ENCODE peak calls at places on chromosomes 4 and X, in four cellular contexts. Z, R, S and U are unnamed samples.

GRCh38 chrX:79146552-79147390 is 2.3 kb downstream of the GPR174 start:
- DNase-seq in Z (no peak), R (no peak), S (no peak), U (no peak)

GRCh38 chr4:159871141-159871540 is 768.3 kb downstream of the RAPGEF2 start:
- DNase-seq in Z (no peak), R (no peak), S (no peak), U (no peak)

GRCh38 chrX:33128048-33128805 is 83.1 kb downstream of the DMD start:
- DNase-seq in Z (no peak), R (no peak), S (no peak), U (no peak)

GRCh38 chrX:4547218-4547836 is 833.9 kb upstream of the PRKX start:
- DNase-seq in Z (peak; percentile 47), R (peak; percentile 8), S (peak; percentile 43), U (peak; percentile 49)

GRCh38 chrX:10990418-10990817 is 120.7 kb upstream of the HCCS start:
- DNase-seq in Z (no peak), R (no peak), S (no peak), U (no peak)

GRCh38 chr4:118732591-118733330 is 47.6 kb downstream of the METTL14 start:
- DNase-seq in Z (no peak), R (no peak), S (no peak), U (no peak)

GRCh38 chr4:2290974-2291704 is 29.2 kb upstream of the MXD4 start:
- DNase-seq in Z (no peak), R (no peak), S (no peak), U (no peak)

GRCh38 chr4:121272526-121272925 is 108.3 kb downstream of the QRFPR start:
- DNase-seq in Z (no peak), R (no peak), S (no peak), U (no peak)

GRCh38 chr4:137226221-137226620 is 306.1 kb downstream of the PCDH18 start:
- DNase-seq in Z (no peak), R (no peak), S (no peak), U (no peak)

GRCh38 chr4:56696056-56696455 is 15.0 kb upstream of the HOPX start:
- DNase-seq in Z (no peak), R (no peak), S (no peak), U (no peak)

DNA sequence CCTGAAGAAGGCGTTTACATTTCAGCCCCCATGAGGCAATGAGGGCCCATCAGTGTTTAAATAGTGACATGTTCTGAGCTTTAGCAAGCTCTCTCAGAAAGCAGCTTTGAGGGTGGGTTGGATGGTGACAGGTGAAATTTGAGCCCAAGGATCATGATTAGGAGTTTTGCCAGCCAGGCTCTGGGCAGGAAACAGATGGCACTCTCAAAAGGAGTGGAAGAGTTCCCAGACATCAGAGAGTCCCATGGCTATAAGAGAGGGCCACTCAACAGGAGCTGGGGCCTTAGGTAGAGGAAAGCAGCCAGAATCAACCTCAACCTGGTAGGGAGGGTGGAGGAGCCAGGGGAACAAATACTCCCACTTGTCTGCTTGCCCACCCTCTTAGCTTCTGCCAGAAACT is 499.8 kb downstream of the MID1IP1 start:
- DNase-seq in Z (no peak), R (no peak), S (no peak), U (no peak)
- TF ChIP-seq ELF4 in Z (no peak), R (no peak), S (no peak), U (no peak)

GRCh38 chrX:101450951-101451350 is 34.3 kb upstream of the ARMCX4 start:
- DNase-seq in Z (no peak), R (no peak), S (no peak), U (no peak)
- TF ChIP-seq ELF4 in Z (no peak), R (no peak), S (no peak), U (no peak)

DNA sequence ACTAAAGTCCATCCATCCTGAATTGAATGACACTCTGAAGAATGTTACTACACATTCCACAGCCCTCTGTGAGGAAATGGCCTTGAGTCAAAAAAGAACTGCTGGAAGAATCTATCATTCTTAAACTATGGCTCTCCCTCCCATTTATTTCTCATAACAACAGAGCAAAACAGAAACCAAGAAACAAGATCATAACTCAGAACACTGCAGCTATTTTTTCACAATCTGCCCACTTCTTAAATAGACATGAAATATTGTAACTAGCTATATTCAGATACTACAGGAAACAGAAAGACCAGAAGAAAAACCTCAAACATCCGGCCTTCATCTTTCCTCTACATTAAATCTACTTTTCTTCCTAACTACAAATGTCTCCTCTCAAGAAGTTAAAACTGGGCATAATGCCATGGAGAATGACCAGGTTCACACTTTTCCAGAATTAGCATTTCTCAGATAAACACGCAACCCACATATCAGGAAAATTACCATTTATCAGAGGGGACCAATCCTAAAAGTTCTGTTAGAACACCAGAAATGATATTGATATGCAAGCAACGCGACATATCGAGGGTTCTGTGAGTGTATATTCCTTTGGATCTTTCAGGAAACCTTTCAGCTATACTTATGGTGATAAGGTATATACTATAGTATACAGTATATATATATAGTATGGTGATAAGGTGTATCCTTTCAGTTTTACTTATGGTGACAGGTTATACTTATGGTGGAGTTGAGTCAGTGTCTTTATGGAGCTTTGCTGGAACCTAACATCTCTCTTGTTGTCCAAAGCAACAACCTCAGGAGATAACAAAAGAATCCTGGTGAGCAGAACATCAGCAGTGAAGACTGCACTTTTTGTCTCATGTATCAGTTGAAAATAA is 60.4 kb upstream of the IRF2 start:
- DNase-seq in Z (no peak), R (peak; percentile 43), S (no peak), U (no peak)
- TF ChIP-seq ELF4 in Z (no peak), R (no peak), S (no peak), U (no peak)

GRCh38 chrX:40943093-40943641 is 142.1 kb upstream of the USP9X start:
- DNase-seq in Z (no peak), R (no peak), S (no peak), U (no peak)

GRCh38 chrX:40949071-40949470 is 136.2 kb upstream of the USP9X start:
- DNase-seq in Z (no peak), R (no peak), S (no peak), U (no peak)

GRCh38 chrX:40950546-40950945 is 134.7 kb upstream of the USP9X start:
- DNase-seq in Z (peak; percentile 42), R (no peak), S (no peak), U (no peak)

GRCh38 chrX:40945366-40945713 is 139.9 kb upstream of the USP9X start:
- DNase-seq in Z (no peak), R (no peak), S (no peak), U (peak; percentile 42)

GRCh38 chrX:40947276-40947675 is 138.0 kb upstream of the USP9X start:
- DNase-seq in Z (no peak), R (no peak), S (no peak), U (no peak)
- TF ChIP-seq ELF4 in Z (no peak), R (no peak), S (no peak), U (no peak)

GRCh38 chrX:39519213-39519544 is 578.6 kb downstream of the BCOR start:
- DNase-seq in Z (no peak), R (no peak), S (no peak), U (no peak)
- TF ChIP-seq ELF4 in Z (no peak), R (no peak), S (no peak), U (no peak)

GRCh38 chrX:17405225-17405969 is 30.4 kb downstream of the NHS start:
- DNase-seq in Z (no peak), R (peak; percentile 1), S (no peak), U (no peak)
- TF ChIP-seq ELF4 in Z (no peak), R (no peak), S (no peak), U (no peak)